ENCODE peak calls at places on chromosomes 5 and 9, in nine cellular contexts. V is left cardiac atrium; J is gastrocnemius medialis; O is activated naive CD8-positive, alpha-beta T cell treated with anti-CD3 and anti-CD28 coated beads, Interleukin-2, amount 10 ng/mL, durations not matched to agents 7 days and 5 days; C is GM12878; X is gastroesophageal sphincter; G is activated CD8-positive, alpha-beta memory T cell treated with anti-CD3 and anti-CD28 coated beads, Interleukin-2, amount 10 ng/mL, durations not matched to agents 7 days and 5 days; R is natural killer cell; K is sciatic nerve. Q is an unnamed sample.

GRCh38 chr5:38800515-38800914 is 45.3 kb upstream of the OSMR start:
- ATAC-seq in C (no peak), J (peak), X (peak), G (no peak), V (peak), K (peak), R (no peak), O (no peak), Q (no peak)

GRCh38 chr9:113990570-113990907 is 87.6 kb downstream of the AMBP start:
- ATAC-seq in R (no peak), X (no peak), K (no peak), J (no peak), C (no peak), G (no peak), O (no peak), V (no peak), Q (no peak)

GRCh38 chr5:39919876-39920275 is 495.1 kb upstream of the DAB2 start:
- ATAC-seq in C (no peak), K (no peak), R (no peak), X (no peak), G (no peak), V (no peak), O (no peak), J (no peak), Q (no peak)

GRCh38 chr5:100903036-100903887 is at the start of gene ST8SIA4:
- ATAC-seq in V (peak), J (peak), K (peak), C (peak), X (peak), R (peak), O (peak), G (peak), Q (peak)

GRCh38 chr5:52504584-52505240 is 283.0 kb upstream of the ITGA1 start:
- ATAC-seq in K (no peak), C (no peak), V (no peak), G (no peak), O (no peak), J (no peak), R (no peak), X (no peak), Q (no peak)

GRCh38 chr5:38048400-38048799 is 208.6 kb upstream of the GDNF start:
- ATAC-seq in V (no peak), X (no peak), R (no peak), C (no peak), K (no peak), G (no peak), O (no peak), J (no peak), Q (no peak)

GRCh38 chr9:87554177-87554940 is 56.7 kb downstream of the DAPK1 start:
- ATAC-seq in R (no peak), V (peak), O (no peak), G (no peak), C (no peak), X (no peak), J (no peak), K (peak), Q (no peak)

GRCh38 chr5:59583151-59583809 is 310.2 kb downstream of the PDE4D start:
- ATAC-seq in C (no peak), R (no peak), K (no peak), X (no peak), J (no peak), V (peak), O (no peak), G (no peak), Q (no peak)

GRCh38 chr5:139925650-139926640 is 117.2 kb downstream of the NRG2 start:
- ATAC-seq in J (no peak), G (peak), X (no peak), R (peak), V (no peak), O (peak), K (no peak), C (peak), Q (peak)

GRCh38 chr5:757346-757930 is 27.1 kb downstream of the ZDHHC11B start:
- ATAC-seq in O (no peak), K (no peak), G (no peak), R (no peak), V (peak), J (no peak), X (no peak), C (no peak), Q (no peak)

GRCh38 chr9:88722753-88723152 is 187.8 kb downstream of the NXNL2 start:
- ATAC-seq in C (no peak), K (no peak), G (no peak), J (no peak), X (no peak), O (no peak), R (no peak), V (peak), Q (peak)

GRCh38 chr5:72438141-72438540 is 69.1 kb downstream of the ZNF366 start:
- ATAC-seq in R (no peak), K (no peak), O (no peak), X (no peak), J (no peak), V (no peak), G (no peak), C (peak), Q (no peak)

GRCh38 chr9:37026936-37027581 is 7.0 kb downstream of the PAX5 start:
- ATAC-seq in X (no peak), V (no peak), R (no peak), G (no peak), C (peak), K (no peak), J (no peak), O (no peak), Q (no peak)

GRCh38 chr9:84436386-84437114 is 96.0 kb upstream of the SLC28A3 start:
- ATAC-seq in V (peak), K (peak), O (no peak), R (no peak), C (no peak), G (no peak), X (no peak), J (no peak), Q (no peak)

GRCh38 chr5:172548311-172548731 is 92.7 kb upstream of the NEURL1B start:
- ATAC-seq in G (no peak), O (no peak), C (no peak), V (no peak), J (no peak), R (no peak), K (peak), X (peak), Q (no peak)

GRCh38 chr5:34494111-34494755 is 161.9 kb upstream of the RAI14 start:
- ATAC-seq in V (no peak), J (no peak), G (no peak), X (no peak), C (no peak), O (no peak), K (no peak), R (peak), Q (peak)

GRCh38 chr5:134383980-134384697 is 12.8 kb downstream of the UBE2B start:
- ATAC-seq in G (no peak), K (no peak), V (no peak), X (no peak), C (peak), J (no peak), R (no peak), O (no peak), Q (no peak)

GRCh38 chr9:18023332-18023731 is 444.5 kb downstream of the SH3GL2 start:
- ATAC-seq in X (no peak), V (no peak), C (no peak), K (no peak), O (no peak), R (no peak), G (no peak), J (no peak), Q (no peak)

GRCh38 chr9:75850459-75851200 is 39.8 kb upstream of the PCSK5 start:
- ATAC-seq in J (no peak), K (no peak), G (no peak), C (no peak), V (peak), X (no peak), O (no peak), R (no peak), Q (no peak)

GRCh38 chr5:128199104-128199503 is 115.5 kb downstream of the SLC12A2 start:
- ATAC-seq in J (peak), R (no peak), V (no peak), K (peak), O (no peak), G (no peak), C (no peak), X (no peak), Q (no peak)

GRCh38 chr9:68629042-68629441 is 76.0 kb upstream of the PIP5K1B start:
- ATAC-seq in G (no peak), R (no peak), J (no peak), O (no peak), C (no peak), V (peak), X (no peak), K (no peak), Q (no peak)

GRCh38 chr5:2093859-2094615 is 211.3 kb upstream of the IRX4 start:
- ATAC-seq in O (no peak), G (no peak), V (peak), C (no peak), K (no peak), J (peak), X (peak), R (no peak), Q (no peak)

GRCh38 chr9:137201205-137201868 is 796 bp upstream of the TPRN start:
- ATAC-seq in X (no peak), G (no peak), V (no peak), J (no peak), C (no peak), K (no peak), R (no peak), O (no peak), Q (no peak)

GRCh38 chr9:76891874-76892273 is 14.0 kb downstream of the PRUNE2 start:
- ATAC-seq in C (peak), G (no peak), V (no peak), K (no peak), X (no peak), J (no peak), O (no peak), R (no peak), Q (no peak)

GRCh38 chr5:56003633-56004032 is 8.9 kb upstream of the IL6ST start:
- ATAC-seq in C (no peak), V (no peak), R (no peak), G (no peak), X (no peak), J (peak), O (no peak), K (peak), Q (no peak)

GRCh38 chr5:96348536-96348935 is 84.5 kb downstream of the PCSK1 start:
- ATAC-seq in O (no peak), G (no peak), K (no peak), J (no peak), R (no peak), X (no peak), C (no peak), V (no peak), Q (no peak)

GRCh38 chr5:154076240-154076922 is 37.6 kb downstream of the MFAP3 start:
- ATAC-seq in V (no peak), C (no peak), X (no peak), J (no peak), R (no peak), G (no peak), K (no peak), O (no peak), Q (no peak)

GRCh38 chr5:172870807-172871431 is 36.9 kb downstream of the ERGIC1 start:
- ATAC-seq in G (no peak), R (peak), J (no peak), C (no peak), X (no peak), O (no peak), K (peak), V (no peak), Q (no peak)

GRCh38 chr5:141223112-141223783 is at the start of gene PCDHB14:
- ATAC-seq in O (no peak), R (no peak), K (no peak), C (no peak), X (no peak), G (no peak), J (no peak), V (no peak), Q (peak)

GRCh38 chr5:122164070-122164435 is 34.7 kb downstream of the ZNF474 start:
- ATAC-seq in G (no peak), J (no peak), K (no peak), V (peak), C (no peak), O (no peak), R (no peak), X (no peak), Q (peak)

GRCh38 chr5:65548281-65548680 is 14.7 kb downstream of the CENPK start:
- ATAC-seq in V (no peak), G (peak), X (no peak), C (no peak), O (no peak), J (no peak), K (no peak), R (no peak), Q (no peak)

GRCh38 chr9:70442328-70442848 is 27.9 kb upstream of the KLF9 start:
- ATAC-seq in R (no peak), O (no peak), C (no peak), X (no peak), V (no peak), J (no peak), G (no peak), K (no peak), Q (no peak)

GRCh38 chr5:67287795-67288194 is 91.2 kb upstream of the CD180 start:
- ATAC-seq in R (no peak), J (no peak), K (no peak), V (peak), O (no peak), C (no peak), X (peak), G (no peak), Q (peak)

GRCh38 chr5:157022002-157022401 is 36.9 kb downstream of the HAVCR1 start:
- ATAC-seq in X (no peak), V (no peak), C (no peak), J (no peak), R (no peak), K (no peak), G (no peak), O (no peak), Q (no peak)

GRCh38 chr9:129480705-129481104 is 140.2 kb downstream of the C9orf50 start:
- ATAC-seq in C (no peak), G (no peak), J (no peak), V (no peak), R (no peak), O (no peak), K (no peak), X (no peak), Q (no peak)

Q was measured in SK-N-SH treated with all-trans-retinoic acid at 6 μM for 48 hours.